ENCODE peak calls at places on chromosomes 13 and 19, in seven cellular contexts. One of them, this sample, is unnamed.

GRCh38 chr13:93151277-93151676 is 75.3 kb upstream of the GPC6 start:
- DNase-seq in IMR-90: peak; percentile 91
- DNase-seq in epithelial cell of esophagus: peak; percentile 87
- DNase-seq in WERI-Rb-1: no peak
- DNase-seq in glutamatergic neuron: no peak
- DNase-seq in mesothelial cell of epicardium: no peak
- DNase-seq in GM20000: no peak
- DNase-seq in this sample: no peak

GRCh38 chr13:95180513-95181245 is 120.6 kb downstream of the ABCC4 start:
- DNase-seq in mesothelial cell of epicardium: no peak
- DNase-seq in WERI-Rb-1: no peak
- DNase-seq in IMR-90: no peak
- DNase-seq in glutamatergic neuron: no peak
- DNase-seq in epithelial cell of esophagus: peak; percentile 19
- DNase-seq in GM20000: no peak
- DNase-seq in this sample: no peak

GRCh38 chr13:89687066-89687465 is 1660.4 kb upstream of the MIR17HG start:
- DNase-seq in IMR-90: no peak
- DNase-seq in mesothelial cell of epicardium: no peak
- DNase-seq in GM20000: no peak
- DNase-seq in WERI-Rb-1: no peak
- DNase-seq in glutamatergic neuron: no peak
- DNase-seq in epithelial cell of esophagus: no peak
- DNase-seq in this sample: no peak

GRCh38 chr13:50001287-50001686 is 4.4 kb downstream of the TRIM13 start:
- DNase-seq in GM20000: no peak
- DNase-seq in IMR-90: no peak
- DNase-seq in epithelial cell of esophagus: no peak
- DNase-seq in mesothelial cell of epicardium: no peak
- DNase-seq in glutamatergic neuron: no peak
- DNase-seq in WERI-Rb-1: no peak
- DNase-seq in this sample: no peak

GRCh38 chr13:57925250-57925649 is 293.7 kb downstream of the PCDH17 start:
- DNase-seq in mesothelial cell of epicardium: no peak
- DNase-seq in epithelial cell of esophagus: peak; percentile 2
- DNase-seq in IMR-90: no peak
- DNase-seq in WERI-Rb-1: no peak
- DNase-seq in GM20000: no peak
- DNase-seq in glutamatergic neuron: no peak
- DNase-seq in this sample: no peak

GRCh38 chr13:26061947-26062346 is 10.1 kb upstream of the SHISA2 start:
- DNase-seq in mesothelial cell of epicardium: no peak
- DNase-seq in GM20000: no peak
- DNase-seq in epithelial cell of esophagus: peak; percentile 88
- DNase-seq in WERI-Rb-1: no peak
- DNase-seq in glutamatergic neuron: no peak
- DNase-seq in IMR-90: peak; percentile 61
- DNase-seq in this sample: no peak

GRCh38 chr13:77000475-77000874 is 8.6 kb downstream of the CLN5 start:
- DNase-seq in mesothelial cell of epicardium: no peak
- DNase-seq in WERI-Rb-1: no peak
- DNase-seq in glutamatergic neuron: no peak
- DNase-seq in IMR-90: no peak
- DNase-seq in GM20000: no peak
- DNase-seq in epithelial cell of esophagus: no peak
- DNase-seq in this sample: no peak

GRCh38 chr19:16654621-16655020 is 5.3 kb downstream of the SMIM7 start:
- DNase-seq in IMR-90: no peak
- DNase-seq in mesothelial cell of epicardium: no peak
- DNase-seq in epithelial cell of esophagus: peak; percentile 60
- DNase-seq in WERI-Rb-1: no peak
- DNase-seq in glutamatergic neuron: no peak
- DNase-seq in GM20000: no peak
- DNase-seq in this sample: no peak

GRCh38 chr13:48159436-48160225 is 64.7 kb upstream of the MED4 start:
- DNase-seq in epithelial cell of esophagus: peak; percentile 77
- DNase-seq in glutamatergic neuron: no peak
- DNase-seq in mesothelial cell of epicardium: no peak
- DNase-seq in WERI-Rb-1: no peak
- DNase-seq in IMR-90: no peak
- DNase-seq in GM20000: no peak
- DNase-seq in this sample: no peak

GRCh38 chr13:74288361-74288911 is 154.2 kb upstream of the KLF12 start:
- DNase-seq in mesothelial cell of epicardium: no peak
- DNase-seq in WERI-Rb-1: no peak
- DNase-seq in epithelial cell of esophagus: peak; percentile 55
- DNase-seq in IMR-90: no peak
- DNase-seq in GM20000: peak; percentile 4
- DNase-seq in glutamatergic neuron: peak; percentile 18
- DNase-seq in this sample: peak; percentile 37

GRCh38 chr19:23415561-23416191 is 20.4 kb upstream of the ZNF91 start:
- DNase-seq in mesothelial cell of epicardium: no peak
- DNase-seq in IMR-90: no peak
- DNase-seq in epithelial cell of esophagus: peak; percentile 50
- DNase-seq in WERI-Rb-1: peak; percentile 87
- DNase-seq in glutamatergic neuron: peak; percentile 84
- DNase-seq in GM20000: peak; percentile 16
- DNase-seq in this sample: no peak

GRCh38 chr13:36533806-36534205 is 101.5 kb downstream of the CCNA1 start:
- DNase-seq in epithelial cell of esophagus: peak; percentile 92
- DNase-seq in glutamatergic neuron: no peak
- DNase-seq in IMR-90: no peak
- DNase-seq in WERI-Rb-1: no peak
- DNase-seq in mesothelial cell of epicardium: no peak
- DNase-seq in GM20000: no peak
- DNase-seq in this sample: no peak

GRCh38 chr19:43450545-43450997 is 14.8 kb downstream of the LYPD3 start:
- DNase-seq in mesothelial cell of epicardium: no peak
- DNase-seq in epithelial cell of esophagus: peak; percentile 62
- DNase-seq in glutamatergic neuron: no peak
- DNase-seq in IMR-90: peak; percentile 79
- DNase-seq in GM20000: no peak
- DNase-seq in WERI-Rb-1: no peak
- DNase-seq in this sample: no peak

GRCh38 chr13:45518525-45519235 is 53.9 kb downstream of the COG3 start:
- DNase-seq in GM20000: no peak
- DNase-seq in WERI-Rb-1: no peak
- DNase-seq in glutamatergic neuron: no peak
- DNase-seq in epithelial cell of esophagus: peak; percentile 94
- DNase-seq in mesothelial cell of epicardium: no peak
- DNase-seq in IMR-90: peak; percentile 90
- DNase-seq in this sample: no peak

GRCh38 chr13:50080856-50081105 is 65.5 kb downstream of the KCNRG start:
- DNase-seq in WERI-Rb-1: no peak
- DNase-seq in IMR-90: peak; percentile 27
- DNase-seq in glutamatergic neuron: no peak
- DNase-seq in GM20000: no peak
- DNase-seq in mesothelial cell of epicardium: no peak
- DNase-seq in epithelial cell of esophagus: no peak
- DNase-seq in this sample: no peak

GRCh38 chr13:26062853-26063444 is 11.1 kb upstream of the SHISA2 start:
- DNase-seq in mesothelial cell of epicardium: no peak
- DNase-seq in WERI-Rb-1: peak; percentile 67
- DNase-seq in glutamatergic neuron: no peak
- DNase-seq in IMR-90: peak; percentile 33
- DNase-seq in epithelial cell of esophagus: peak; percentile 71
- DNase-seq in GM20000: peak; percentile 38
- DNase-seq in this sample: peak; percentile 18

GRCh38 chr19:343941-344624 is 513 bp downstream of the MIER2 start:
- DNase-seq in WERI-Rb-1: peak; percentile 25
- DNase-seq in GM20000: no peak
- DNase-seq in mesothelial cell of epicardium: peak; percentile 43
- DNase-seq in glutamatergic neuron: peak; percentile 52
- DNase-seq in epithelial cell of esophagus: peak; percentile 14
- DNase-seq in IMR-90: no peak
- DNase-seq in this sample: peak; percentile 27

GRCh38 chr13:27425151-27425917 is 915 bp downstream of the GTF3A start:
- DNase-seq in WERI-Rb-1: no peak
- DNase-seq in glutamatergic neuron: no peak
- DNase-seq in IMR-90: no peak
- DNase-seq in epithelial cell of esophagus: no peak
- DNase-seq in mesothelial cell of epicardium: no peak
- DNase-seq in GM20000: peak; percentile 20
- DNase-seq in this sample: peak; percentile 12

GRCh38 chr19:49555600-49556411 is 24.6 kb downstream of the NOSIP start:
- DNase-seq in glutamatergic neuron: peak; percentile 76
- DNase-seq in epithelial cell of esophagus: peak; percentile 59
- DNase-seq in GM20000: no peak
- DNase-seq in WERI-Rb-1: peak; percentile 72
- DNase-seq in mesothelial cell of epicardium: no peak
- DNase-seq in IMR-90: no peak
- DNase-seq in this sample: peak; percentile 73

GRCh38 chr19:38721977-38722773 is 22.1 kb downstream of the CAPN12 start:
- DNase-seq in mesothelial cell of epicardium: no peak
- DNase-seq in GM20000: no peak
- DNase-seq in WERI-Rb-1: no peak
- DNase-seq in IMR-90: no peak
- DNase-seq in glutamatergic neuron: no peak
- DNase-seq in epithelial cell of esophagus: no peak
- DNase-seq in this sample: no peak

DNA sequence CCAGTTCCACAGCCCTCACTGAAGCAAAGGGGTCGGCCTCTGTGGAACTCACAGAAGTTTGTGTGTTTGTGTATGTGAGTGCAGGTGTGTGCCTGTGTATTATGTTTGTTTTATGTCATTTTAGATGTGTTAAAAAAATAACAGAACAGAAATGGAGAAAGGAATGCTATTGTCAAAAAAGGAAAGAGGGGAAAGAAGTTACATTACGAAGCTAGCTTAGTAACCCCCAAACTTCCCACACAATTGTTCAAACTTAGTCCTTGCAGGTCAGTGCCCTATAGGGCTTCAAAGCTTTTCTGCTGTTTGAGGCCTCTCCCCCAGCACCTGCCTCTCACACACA is 1505.6 kb upstream of the SLC10A2 start:
- DNase-seq in epithelial cell of esophagus: no peak
- DNase-seq in mesothelial cell of epicardium: no peak
- DNase-seq in GM20000: no peak
- DNase-seq in glutamatergic neuron: no peak
- DNase-seq in IMR-90: no peak
- DNase-seq in WERI-Rb-1: no peak
- DNase-seq in this sample: no peak
- TF ChIP-seq CTCF in epithelial cell of esophagus: no peak
- TF ChIP-seq CTCF in mesothelial cell of epicardium: no peak
- TF ChIP-seq CTCF in GM20000: no peak
- TF ChIP-seq CTCF in glutamatergic neuron: no peak
- TF ChIP-seq CTCF in IMR-90: no peak
- TF ChIP-seq CTCF in WERI-Rb-1: no peak
- TF ChIP-seq CTCF in this sample: no peak

DNA sequence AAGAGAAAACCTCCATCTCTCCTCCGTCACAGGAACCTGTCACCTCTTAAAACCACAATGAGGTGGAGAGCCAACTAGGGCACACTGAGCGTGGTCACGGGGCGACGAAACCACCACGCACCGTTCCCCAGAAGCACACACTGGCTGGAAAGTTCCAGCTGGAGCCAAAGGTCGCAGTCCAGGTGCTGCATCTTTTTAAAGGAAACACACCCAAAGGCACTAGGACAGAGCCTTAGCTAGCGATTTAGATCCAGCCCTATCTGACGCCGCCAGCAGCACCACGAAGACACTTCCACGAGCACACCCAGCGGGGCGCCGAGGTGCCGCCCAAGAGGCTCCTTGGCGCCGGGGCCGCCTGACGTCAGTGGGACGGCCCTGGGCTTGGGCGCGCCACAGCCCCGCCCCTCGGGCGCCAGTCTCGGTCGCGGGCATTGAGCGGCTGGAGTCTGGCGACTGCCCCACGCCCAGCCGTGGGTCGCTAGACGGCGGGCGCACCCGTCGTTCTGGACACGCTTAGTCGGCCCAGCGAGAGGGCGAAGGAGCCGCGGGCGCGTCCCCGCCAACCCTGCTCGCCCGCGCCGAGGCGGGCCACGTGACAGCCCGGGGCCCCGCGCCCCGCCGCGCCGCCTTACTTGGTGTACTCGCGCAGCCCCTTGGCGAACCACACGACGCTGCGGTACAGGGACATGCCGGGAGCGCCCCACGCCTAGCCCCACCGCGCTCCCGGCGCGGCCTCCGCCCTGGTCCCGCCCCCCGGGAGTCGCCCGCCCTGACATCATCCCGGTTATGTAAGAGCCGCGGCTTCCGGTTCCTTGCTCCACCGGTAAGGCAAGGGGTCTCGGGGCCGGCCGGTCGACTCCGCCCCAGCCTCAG is at the start of gene DHRS12:
- DNase-seq in WERI-Rb-1: peak; percentile 69
- DNase-seq in epithelial cell of esophagus: peak; percentile 87
- DNase-seq in mesothelial cell of epicardium: peak; percentile 68
- DNase-seq in GM20000: peak; percentile 93
- DNase-seq in IMR-90: peak; percentile 66
- DNase-seq in glutamatergic neuron: peak; percentile 87
- DNase-seq in this sample: peak; percentile 79
- TF ChIP-seq CTCF in WERI-Rb-1: no peak
- TF ChIP-seq CTCF in epithelial cell of esophagus: no peak
- TF ChIP-seq CTCF in mesothelial cell of epicardium: no peak
- TF ChIP-seq CTCF in GM20000: no peak
- TF ChIP-seq CTCF in IMR-90: no peak
- TF ChIP-seq CTCF in glutamatergic neuron: no peak
- TF ChIP-seq CTCF in this sample: no peak

DNA sequence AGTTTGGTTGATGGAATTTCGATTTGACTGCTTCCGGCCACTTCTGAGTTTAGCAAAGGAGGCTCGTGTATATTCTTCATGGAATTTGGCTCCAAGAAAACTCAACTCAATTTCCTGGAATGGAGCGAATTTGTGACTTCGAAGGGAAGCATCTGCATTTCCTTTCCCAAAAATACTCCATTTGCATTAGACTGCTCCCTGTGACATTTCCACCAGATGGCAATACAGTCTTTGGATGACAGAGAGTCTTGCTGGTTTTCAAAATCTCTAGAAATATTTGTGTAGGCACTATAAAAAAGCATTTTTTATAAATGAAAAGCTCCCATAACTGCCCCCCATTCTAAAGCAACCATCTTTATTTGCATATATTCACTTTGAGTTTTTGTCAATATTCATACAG is 4.1 kb downstream of the C1QTNF9 start:
- DNase-seq in glutamatergic neuron: no peak
- DNase-seq in GM20000: no peak
- DNase-seq in IMR-90: peak; percentile 9
- DNase-seq in WERI-Rb-1: no peak
- DNase-seq in mesothelial cell of epicardium: no peak
- DNase-seq in epithelial cell of esophagus: no peak
- DNase-seq in this sample: no peak
- TF ChIP-seq CTCF in glutamatergic neuron: no peak
- TF ChIP-seq CTCF in GM20000: no peak
- TF ChIP-seq CTCF in IMR-90: peak; percentile 50
- TF ChIP-seq CTCF in WERI-Rb-1: peak; percentile 33
- TF ChIP-seq CTCF in mesothelial cell of epicardium: no peak
- TF ChIP-seq CTCF in epithelial cell of esophagus: peak; percentile 24
- TF ChIP-seq CTCF in this sample: no peak

DNA sequence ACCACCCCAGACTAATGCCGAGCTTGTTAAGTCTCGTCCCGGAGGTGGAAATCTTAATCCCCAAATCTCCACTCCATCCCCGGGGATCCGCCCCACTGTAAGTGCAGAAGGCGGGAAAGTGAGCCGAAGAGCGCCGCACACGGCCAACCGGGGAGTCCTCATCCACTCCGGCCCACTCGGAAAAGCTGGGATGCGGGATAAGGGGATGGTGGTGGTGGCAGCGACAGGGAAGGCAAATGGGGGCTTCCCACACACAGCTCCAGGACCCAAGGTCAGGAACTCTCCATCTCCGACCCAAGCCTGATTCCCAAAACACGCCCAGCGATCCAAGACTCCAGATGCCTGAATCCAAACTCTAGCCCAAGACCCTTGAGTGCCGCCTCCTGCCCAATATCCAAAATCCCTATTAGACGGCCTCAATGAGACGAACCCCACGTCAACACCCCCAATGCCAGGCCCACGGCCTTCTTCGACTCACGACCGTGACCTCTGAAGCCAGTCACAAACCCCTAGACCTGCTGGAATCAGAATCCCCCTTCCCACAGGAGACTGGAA is 481 bp downstream of the FBL start:
- DNase-seq in glutamatergic neuron: peak; percentile 24
- DNase-seq in IMR-90: no peak
- DNase-seq in mesothelial cell of epicardium: no peak
- DNase-seq in epithelial cell of esophagus: peak; percentile 32
- DNase-seq in GM20000: no peak
- DNase-seq in WERI-Rb-1: peak; percentile 88
- DNase-seq in this sample: no peak
- TF ChIP-seq CTCF in glutamatergic neuron: no peak
- TF ChIP-seq CTCF in IMR-90: peak; percentile 20
- TF ChIP-seq CTCF in mesothelial cell of epicardium: no peak
- TF ChIP-seq CTCF in epithelial cell of esophagus: no peak
- TF ChIP-seq CTCF in GM20000: no peak
- TF ChIP-seq CTCF in WERI-Rb-1: peak; percentile 18
- TF ChIP-seq CTCF in this sample: no peak